ENCODE peak calls at places on chromosomes 5 and 9, in six cellular contexts. X is left lung, T is GM23338, J is heart right ventricle, U is right atrium auricular region, R is breast epithelium. O is an unnamed sample.

GRCh38 chr5:145237843-145238242 is 597.3 kb downstream of the PRELID2 start:
- DNase-seq in U (no peak), R (no peak), X (no peak), J (no peak), T (peak; percentile 98), O (no peak)

GRCh38 chr9:89440548-89440947 is 57.4 kb downstream of the SEMA4D start:
- DNase-seq in X (peak; percentile 87), T (no peak), J (peak; percentile 36), R (no peak), U (peak; percentile 81), O (no peak)

GRCh38 chr9:33416996-33417395 is 14.6 kb upstream of the AQP7 start:
- DNase-seq in J (no peak), T (no peak), U (no peak), X (no peak), R (no peak), O (peak; percentile 10)

GRCh38 chr5:14216902-14217301 is 73.8 kb downstream of the TRIO start:
- DNase-seq in T (peak; percentile 81), R (no peak), U (no peak), X (peak; percentile 70), J (no peak), O (no peak)

GRCh38 chr5:6542421-6543345 is 90.2 kb downstream of the NSUN2 start:
- DNase-seq in X (no peak), T (no peak), U (peak; percentile 34), J (no peak), R (no peak), O (no peak)

GRCh38 chr5:153523196-153523595 is 32.7 kb downstream of the GRIA1 start:
- DNase-seq in X (no peak), T (no peak), J (no peak), R (no peak), U (no peak), O (no peak)

GRCh38 chr9:136557036-136557435 is 11.2 kb upstream of the NOTCH1 start:
- DNase-seq in U (no peak), X (no peak), T (no peak), R (no peak), J (peak; percentile 5), O (no peak)

GRCh38 chr5:14118551-14119320 is 24.4 kb upstream of the TRIO start:
- DNase-seq in R (peak; percentile 18), U (no peak), T (peak; percentile 44), X (no peak), J (peak; percentile 42), O (no peak)

GRCh38 chr5:116212225-116212624 is 127.4 kb downstream of the COMMD10 start:
- DNase-seq in R (no peak), U (no peak), J (no peak), T (no peak), X (no peak), O (no peak)

GRCh38 chr5:2739360-2740050 is 12.0 kb downstream of the IRX2 start:
- DNase-seq in R (peak; percentile 36), J (no peak), X (no peak), T (peak; percentile 52), U (no peak), O (no peak)
- H3K4me3 ChIP-seq in R (peak overlapping the region; percentile 80), J (no peak overlapping the region), X (peak overlapping the region; percentile 37), T (peak overlapping the region; percentile 53), U (peak overlapping the region; percentile 22), O (no peak overlapping the region)

DNA sequence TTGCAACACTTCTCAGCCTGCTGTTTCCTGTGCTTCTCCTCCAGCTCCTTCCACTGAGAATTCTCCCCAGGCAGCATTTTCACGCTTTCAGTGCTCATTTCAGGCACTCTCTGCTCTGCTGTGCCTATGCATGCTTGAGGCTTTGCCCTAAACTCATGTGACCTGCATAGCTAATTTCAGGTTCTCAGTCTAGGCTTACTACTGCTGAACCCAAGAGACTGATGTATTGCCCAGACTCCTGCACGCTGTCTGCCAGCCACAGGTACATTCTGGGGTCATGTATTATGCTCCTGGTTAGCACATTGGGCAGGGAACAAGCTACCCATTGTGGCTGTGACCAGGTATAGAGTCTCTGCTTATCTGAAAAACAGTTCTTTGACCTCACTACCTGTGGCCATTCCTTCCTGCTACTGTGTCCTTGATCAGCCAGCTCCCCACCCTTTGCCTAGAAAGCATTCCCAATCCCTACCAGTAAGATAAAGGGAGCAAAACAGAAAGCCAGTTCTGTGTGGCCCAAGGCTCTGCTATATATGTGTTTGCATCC is 34.7 kb downstream of the PIP5K1B start:
- DNase-seq in T (no peak), U (no peak), R (no peak), J (no peak), X (no peak), O (no peak)
- H3K27ac ChIP-seq in T (no peak overlapping the region), U (peak overlapping the region; percentile 53), R (no peak overlapping the region), J (peak overlapping the region; percentile 75), X (peak overlapping the region; percentile 66), O (no peak overlapping the region)

DNA sequence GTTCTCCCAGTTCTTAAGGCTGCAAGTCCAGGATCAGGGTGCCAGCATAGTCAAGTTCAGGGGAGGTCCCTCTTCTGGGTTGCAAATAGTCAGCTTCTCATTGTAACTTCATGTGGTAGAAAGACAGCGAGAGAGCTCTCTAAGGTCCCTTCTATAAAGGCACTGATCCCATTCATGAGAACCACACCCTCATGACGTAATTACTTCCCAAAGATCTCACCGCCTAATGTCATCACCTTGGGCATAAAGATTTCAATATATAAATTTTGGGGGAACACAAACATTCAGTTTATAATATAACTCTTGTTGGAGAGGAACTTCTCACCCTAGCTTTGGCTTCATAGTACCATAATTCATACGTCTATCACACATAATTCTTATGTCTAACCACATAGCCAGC is 203.9 kb upstream of the VLDLR start:
- DNase-seq in R (no peak), J (no peak), U (no peak), X (no peak), T (no peak), O (no peak)
- H3K36me3 ChIP-seq in R (no peaks in the 10 kb centered on the region), J (no peaks in the 10 kb centered on the region), U (no peaks in the 10 kb centered on the region), X (no peaks in the 10 kb centered on the region), T (no peaks in the 10 kb centered on the region), O (no peaks in the 10 kb centered on the region)

DNA sequence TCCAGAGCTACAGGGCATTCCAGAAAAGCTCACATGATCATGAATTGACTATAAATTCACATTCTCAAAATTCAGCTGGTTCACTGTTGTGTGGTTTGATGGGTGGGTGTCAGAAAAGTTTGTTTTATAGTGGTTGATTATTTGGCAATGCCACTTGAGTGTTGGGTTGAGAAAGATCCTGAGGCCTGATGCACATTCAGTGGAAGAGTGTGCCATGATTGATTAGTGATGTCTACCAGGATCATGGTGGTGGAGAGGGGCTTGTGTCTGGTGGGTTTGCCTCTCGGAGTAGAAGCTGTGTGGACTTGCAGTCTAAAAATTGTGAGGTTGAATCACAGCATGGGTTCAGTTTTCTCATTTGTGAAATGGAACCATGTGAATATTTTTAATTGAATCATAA is 2.0 kb downstream of the NDUFS6 start:
- DNase-seq in T (no peak), U (no peak), X (no peak), J (no peak), R (no peak), O (no peak)
- H3K4me3 ChIP-seq in T (no peak overlapping the region), U (no peak overlapping the region), X (no peak overlapping the region), J (no peak overlapping the region), R (no peak overlapping the region), O (no peak overlapping the region)